ENCODE peak calls at places on chromosomes 13 and 19, in six cellular contexts. U is A549, Y is IMR-90, P is esophagus muscularis mucosa, T is lower leg skin, G is Peyer's patch. R is an unnamed sample.

GRCh38 chr13:108272333-108272732 is 2.8 kb downstream of the TNFSF13B start:
- DNase-seq in G (no peak), T (no peak), U (no peak), Y (peak), P (no peak), R (no peak)

GRCh38 chr19:47719047-47719885 is 6.0 kb downstream of the EHD2 start:
- DNase-seq in U (peak), G (peak), Y (peak), P (peak), T (peak), R (peak)

GRCh38 chr19:48596679-48597465 is 9.7 kb upstream of the SPACA4 start:
- DNase-seq in P (no peak), U (no peak), G (peak), Y (no peak), T (no peak), R (no peak)

GRCh38 chr19:44960906-44961734 is 5.9 kb downstream of the CLPTM1 start:
- DNase-seq in U (no peak), T (no peak), P (no peak), G (peak), Y (no peak), R (no peak)

GRCh38 chr13:108897955-108898354 is 268.5 kb downstream of the MYO16 start:
- DNase-seq in T (no peak), G (no peak), Y (peak), P (no peak), U (no peak), R (no peak)

GRCh38 chr19:7959209-7959608 is 15.7 kb upstream of the TIMM44 start:
- DNase-seq in T (no peak), P (no peak), G (no peak), U (no peak), Y (no peak), R (no peak)

GRCh38 chr13:27423333-27423732 is 1.1 kb upstream of the GTF3A start:
- DNase-seq in Y (no peak), T (no peak), G (no peak), U (no peak), P (no peak), R (no peak)

GRCh38 chr19:55467236-55468053 is 2.9 kb upstream of the C19orf85 start:
- DNase-seq in G (peak), T (no peak), U (peak), Y (peak), P (no peak), R (peak)

GRCh38 chr13:30796132-30796832 is 60.9 kb downstream of the ALOX5AP start:
- DNase-seq in Y (peak), P (no peak), T (no peak), U (peak), G (no peak), R (peak)

GRCh38 chr19:39405930-39406655 is 554 bp upstream of the ZFP36 start:
- DNase-seq in P (no peak), U (no peak), Y (no peak), T (no peak), G (peak), R (no peak)

GRCh38 chr13:35857769-35858168 is 273.4 kb downstream of the DCLK1 start:
- DNase-seq in T (no peak), P (peak), Y (peak), U (no peak), G (no peak), R (no peak)

GRCh38 chr13:44906758-44907157 is 82.5 kb downstream of the NUFIP1 start:
- DNase-seq in P (no peak), T (no peak), G (no peak), Y (peak), U (no peak), R (no peak)

GRCh38 chr13:111387945-111388600 is 67.6 kb downstream of the TEX29 start:
- DNase-seq in P (no peak), Y (no peak), T (no peak), G (no peak), U (no peak), R (no peak)

GRCh38 chr13:26062853-26063444 is 11.1 kb upstream of the SHISA2 start:
- DNase-seq in Y (peak), T (peak), G (no peak), P (peak), U (no peak), R (no peak)

GRCh38 chr13:33230178-33230881 is 55.2 kb downstream of the STARD13 start:
- DNase-seq in G (no peak), U (no peak), T (no peak), P (no peak), Y (peak), R (no peak)

GRCh38 chr13:28530729-28531194 is 35.8 kb upstream of the FLT1 start:
- DNase-seq in T (no peak), Y (no peak), U (no peak), P (no peak), G (no peak), R (no peak)

GRCh38 chr13:36430247-36431203 is 1.8 kb upstream of the CCNA1 start:
- DNase-seq in P (no peak), T (no peak), G (no peak), U (no peak), Y (no peak), R (no peak)

GRCh38 chr13:109568273-109568900 is 218.0 kb downstream of the IRS2 start:
- DNase-seq in G (no peak), U (no peak), Y (no peak), P (no peak), T (no peak), R (no peak)

GRCh38 chr19:29667941-29668340 is 2.7 kb downstream of the PLEKHF1 start:
- DNase-seq in T (no peak), G (peak), U (no peak), Y (no peak), P (no peak), R (no peak)

GRCh38 chr13:41587490-41587889 is 130.1 kb downstream of the RGCC start:
- DNase-seq in G (no peak), U (no peak), T (no peak), Y (no peak), P (no peak), R (no peak)

GRCh38 chr13:51324714-51325440 is 14.6 kb upstream of the SERPINE3 start:
- DNase-seq in G (no peak), Y (no peak), T (no peak), P (no peak), U (no peak), R (no peak)

GRCh38 chr19:44604241-44604640 is 9.1 kb upstream of the IGSF23 start:
- DNase-seq in G (no peak), T (no peak), U (no peak), Y (no peak), P (no peak), R (no peak)

GRCh38 chr13:109874444-109874920 is 88.1 kb upstream of the IRS2 start:
- DNase-seq in G (no peak), T (no peak), P (peak), U (no peak), Y (no peak), R (no peak)

GRCh38 chr19:19662344-19662743 is 1.1 kb downstream of the ATP13A1 start:
- DNase-seq in T (no peak), P (no peak), G (no peak), U (no peak), Y (no peak), R (no peak)

GRCh38 chr19:19049406-19049805 is 14.4 kb upstream of the SLC25A42 start:
- DNase-seq in T (no peak), Y (peak), P (no peak), G (no peak), U (no peak), R (no peak)

GRCh38 chr13:44159633-44160279 is 213.9 kb upstream of the SERP2 start:
- DNase-seq in U (peak), P (no peak), G (no peak), T (peak), Y (no peak), R (peak)

GRCh38 chr19:10812902-10813404 is 23.1 kb downstream of the TMED1 start:
- DNase-seq in P (no peak), G (no peak), T (peak), Y (peak), U (peak), R (peak)

GRCh38 chr13:41273806-41274441 is 10.5 kb upstream of the MTRF1 start:
- DNase-seq in T (no peak), G (no peak), Y (no peak), U (no peak), P (no peak), R (no peak)

GRCh38 chr13:39481493-39481892 is 121.5 kb downstream of the LHFPL6 start:
- DNase-seq in T (no peak), U (no peak), P (peak), Y (no peak), G (no peak), R (no peak)

GRCh38 chr13:39623466-39623865 is 20.5 kb upstream of the LHFPL6 start:
- DNase-seq in P (no peak), Y (no peak), U (no peak), G (no peak), T (no peak), R (no peak)

GRCh38 chr19:18995804-18996241 is 37.5 kb downstream of the SUGP2 start:
- DNase-seq in G (no peak), T (no peak), Y (peak), U (peak), P (no peak), R (peak)

GRCh38 chr19:45153339-45154063 is 7.3 kb downstream of the NKPD1 start:
- DNase-seq in U (no peak), P (no peak), Y (peak), G (no peak), T (no peak), R (no peak)

GRCh38 chr13:75550159-75550567 is 572 bp downstream of the UCHL3 start:
- DNase-seq in P (no peak), Y (peak), G (no peak), U (peak), T (no peak), R (peak)

GRCh38 chr13:108407495-108407894 is 138.0 kb downstream of the TNFSF13B start:
- DNase-seq in G (no peak), U (no peak), T (no peak), P (no peak), Y (no peak), R (no peak)

GRCh38 chr13:35720290-35720689 is 243.8 kb upstream of the MAB21L1 start:
- DNase-seq in Y (no peak), U (no peak), G (no peak), T (no peak), P (no peak), R (no peak)

GRCh38 chr19:30664358-30665058 is 292.3 kb downstream of the ZNF536 start:
- DNase-seq in G (no peak), U (no peak), P (no peak), T (no peak), Y (peak), R (no peak)

GRCh38 chr13:26601669-26602068 is 44.2 kb downstream of the WASF3 start:
- DNase-seq in U (no peak), P (no peak), Y (peak), T (no peak), G (no peak), R (no peak)

GRCh38 chr19:53147645-53148044 is 11.2 kb downstream of the ZNF347 start:
- DNase-seq in T (no peak), G (no peak), Y (no peak), U (no peak), P (no peak), R (no peak)

GRCh38 chr19:5891938-5892771 is 11.4 kb downstream of the NDUFA11 start:
- DNase-seq in T (no peak), G (no peak), U (peak), P (no peak), Y (peak), R (no peak)
- TF ChIP-seq POLR2A in T (no peak), G (no peak), U (no peak), P (no peak), Y (no peak), R (no peak)

GRCh38 chr19:41437944-41438574 is 1.7 kb downstream of the DMAC2 start:
- DNase-seq in U (no peak), Y (no peak), T (no peak), G (no peak), P (no peak), R (no peak)

GRCh38 chr19:41442473-41443360 is at the start of gene ERICH4:
- DNase-seq in T (no peak), Y (no peak), P (no peak), U (no peak), G (no peak), R (no peak)

GRCh38 chr19:41436664-41436951 is 3.1 kb downstream of the DMAC2 start:
- DNase-seq in U (no peak), G (no peak), P (no peak), Y (no peak), T (no peak), R (no peak)

GRCh38 chr19:41441321-41441945 is 1.5 kb upstream of the ERICH4 start:
- DNase-seq in P (no peak), Y (no peak), T (no peak), U (no peak), G (no peak), R (no peak)

GRCh38 chr19:41439441-41440222 is at the start of gene DMAC2:
- DNase-seq in P (peak), G (peak), Y (peak), T (peak), U (peak), R (peak)
- TF ChIP-seq POLR2A in P (peak), G (peak), Y (peak), T (no peak), U (peak), R (peak)

GRCh38 chr13:113658836-113659235 is 838 bp upstream of the ATP4B start:
- DNase-seq in G (no peak), U (no peak), P (no peak), T (no peak), Y (no peak), R (no peak)
- TF ChIP-seq POLR2A in G (no peak), U (no peak), P (no peak), T (no peak), Y (no peak), R (no peak)

GRCh38 chr19:2542341-2543069 is 66.6 kb downstream of the GADD45B start:
- DNase-seq in T (no peak), Y (peak), U (no peak), G (peak), P (no peak), R (no peak)
- TF ChIP-seq POLR2A in T (no peak), Y (no peak), U (no peak), G (no peak), P (no peak), R (no peak)

DNA sequence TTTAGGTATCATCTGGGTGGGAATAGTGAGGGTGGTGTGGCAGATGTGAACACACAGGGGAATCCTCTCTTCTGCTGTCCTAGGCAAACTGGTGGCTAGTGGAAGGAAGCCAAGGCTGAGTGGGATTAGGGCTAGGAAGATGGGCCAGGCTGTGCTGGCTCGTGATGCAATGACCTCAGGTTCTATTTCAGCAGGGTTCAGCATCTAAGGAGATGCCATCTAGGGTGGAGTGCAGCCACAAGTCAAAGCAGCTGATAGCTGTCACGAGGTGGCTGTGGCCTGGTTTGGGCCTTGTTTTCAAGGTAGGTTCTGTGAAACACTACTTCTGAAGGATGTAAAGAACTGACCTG is 21.6 kb downstream of the ARL11 start:
- DNase-seq in Y (peak), U (no peak), T (no peak), P (no peak), G (no peak), R (no peak)
- TF ChIP-seq POLR2A in Y (no peak), U (no peak), T (no peak), P (no peak), G (no peak), R (no peak)

DNA sequence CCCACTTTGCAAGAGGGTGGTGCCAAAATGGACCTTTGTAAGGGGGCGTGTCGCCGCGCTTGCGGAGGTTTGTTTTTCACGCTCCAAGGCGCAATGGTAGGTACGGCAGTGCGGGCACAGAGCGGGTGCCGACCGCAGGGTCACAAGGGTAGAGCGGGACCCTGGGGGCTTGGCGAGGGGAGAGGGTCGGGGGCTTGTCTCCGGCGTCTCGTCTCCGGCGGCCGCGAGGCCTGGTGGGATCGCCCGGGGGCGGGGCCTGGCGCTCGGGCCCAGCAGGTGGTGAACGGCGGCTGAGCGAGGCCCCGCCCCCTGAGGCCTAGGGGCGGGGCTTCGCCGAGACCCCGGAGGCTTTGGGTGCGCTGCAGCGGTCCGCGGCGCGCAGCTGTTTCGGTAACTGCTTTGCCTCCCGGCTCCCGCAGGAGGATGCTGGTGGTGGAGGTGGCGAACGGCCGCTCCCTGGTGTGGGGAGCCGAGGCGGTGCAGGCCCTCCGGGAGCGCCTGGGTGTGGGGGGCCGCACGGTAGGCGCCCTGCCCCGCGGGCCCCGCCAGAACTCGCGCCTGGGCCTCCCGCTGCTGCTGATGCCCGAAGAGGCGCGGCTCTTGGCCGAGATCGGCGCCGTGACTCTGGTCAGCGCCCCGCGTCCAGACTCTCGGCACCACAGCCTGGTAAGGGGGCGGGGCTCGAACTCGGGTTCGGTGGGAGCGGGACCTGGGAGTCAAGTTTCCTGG is at the start of gene TSEN34:
- DNase-seq in P (no peak), G (peak), U (no peak), T (peak), Y (peak), R (peak)
- TF ChIP-seq POLR2A in P (no peak), G (peak), U (peak), T (no peak), Y (no peak), R (peak)

GRCh38 chr19:1467512-1468273 is 11.3 kb downstream of the C19orf25 start:
- DNase-seq in G (no peak), P (no peak), T (no peak), Y (no peak), U (no peak), R (no peak)

GRCh38 chr19:1467228-1467511 is 11.8 kb downstream of the C19orf25 start:
- DNase-seq in P (no peak), G (no peak), T (no peak), Y (no peak), U (no peak), R (no peak)

GRCh38 chr19:1469936-1470863 is 8.8 kb downstream of the C19orf25 start:
- DNase-seq in T (no peak), G (peak), U (no peak), P (no peak), Y (no peak), R (no peak)

GRCh38 chr19:1469200-1469935 is 9.6 kb downstream of the C19orf25 start:
- DNase-seq in U (no peak), P (no peak), G (no peak), Y (no peak), T (no peak), R (no peak)

DNA sequence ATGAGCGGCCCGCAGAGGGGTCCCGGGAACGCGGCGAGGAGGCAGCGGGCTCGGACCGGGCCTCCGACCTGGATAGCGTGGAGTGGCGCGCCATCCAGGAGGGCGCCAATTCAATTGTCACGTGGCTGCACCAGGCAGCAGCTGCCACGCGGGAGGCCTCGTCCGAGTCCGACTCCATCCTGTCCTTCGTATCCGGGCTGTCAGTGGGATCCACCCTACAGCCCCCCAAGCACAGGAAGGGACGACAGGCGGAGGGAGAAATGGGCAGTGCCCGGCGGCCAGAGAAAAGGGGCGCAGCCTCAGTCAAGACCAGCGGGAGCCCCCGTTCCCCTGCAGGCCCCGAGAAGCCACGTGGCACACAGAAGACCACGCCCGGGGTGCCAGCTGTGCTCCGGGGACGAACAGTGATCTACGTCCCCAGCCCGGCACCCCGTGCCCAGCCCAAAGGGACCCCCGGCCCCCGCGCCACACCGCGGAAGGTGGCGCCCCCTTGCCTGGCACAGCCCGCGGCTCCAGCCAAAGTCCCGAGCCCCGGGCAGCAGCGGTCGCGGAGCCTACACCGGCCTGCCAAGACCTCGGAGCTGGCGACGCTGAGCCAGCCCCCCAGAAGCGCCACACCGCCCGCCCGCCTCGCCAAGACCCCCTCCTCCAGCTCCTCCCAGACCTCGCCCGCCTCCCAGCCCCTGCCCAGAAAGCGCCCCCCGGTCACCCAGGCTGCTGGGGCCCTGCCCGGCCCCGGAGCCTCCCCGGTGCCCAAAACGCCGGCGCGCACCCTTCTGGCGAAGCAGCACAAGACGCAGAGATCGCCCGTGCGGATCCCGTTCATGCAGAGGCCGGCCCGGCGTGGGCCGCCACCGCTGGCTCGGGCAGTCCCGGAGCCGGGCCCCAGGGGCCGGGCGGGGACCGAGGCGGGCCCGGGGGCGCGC is 10.5 kb downstream of the C19orf25 start:
- DNase-seq in T (no peak), G (no peak), P (no peak), U (no peak), Y (peak), R (no peak)
- TF ChIP-seq POLR2A in T (no peak), G (no peak), P (no peak), U (no peak), Y (no peak), R (no peak)

GRCh38 chr19:21568816-21569496 is 63.6 kb downstream of the ZNF429 start:
- DNase-seq in Y (peak), U (no peak), P (peak), T (peak), G (peak), R (no peak)
- TF ChIP-seq POLR2A in Y (peak), U (no peak), P (no peak), T (no peak), G (peak), R (no peak)

DNA sequence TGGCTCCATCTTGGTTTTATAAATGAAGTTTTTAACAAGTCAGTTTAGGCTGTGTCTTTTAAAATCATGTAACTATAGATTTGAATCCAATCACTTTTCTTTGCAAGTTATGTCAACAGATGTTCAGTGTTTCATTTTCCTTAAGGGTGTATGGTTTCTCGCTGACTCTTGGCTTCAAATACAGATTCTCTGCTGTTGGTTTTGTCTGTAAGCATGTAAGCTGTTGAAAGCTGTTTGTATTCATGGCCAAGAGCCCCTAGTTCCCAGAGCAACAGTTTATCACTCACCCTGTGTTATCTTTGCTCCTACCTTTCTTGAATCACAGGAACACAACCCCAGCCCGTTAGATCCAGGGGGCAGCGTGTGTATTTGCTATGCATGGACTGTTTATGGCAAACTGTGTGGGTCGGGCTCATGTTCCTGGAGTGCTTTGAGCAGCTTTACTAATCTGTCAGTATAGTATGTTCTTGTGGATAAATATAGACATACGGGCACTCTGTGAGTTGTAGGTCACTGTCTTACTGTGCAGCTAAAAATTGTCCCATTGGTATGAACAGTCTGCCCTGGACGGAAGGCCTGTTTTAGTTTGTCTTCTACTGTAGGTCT is 28.8 kb downstream of the FRY start:
- DNase-seq in P (no peak), T (no peak), U (no peak), Y (peak), G (no peak), R (no peak)
- TF ChIP-seq POLR2A in P (no peak), T (no peak), U (no peak), Y (no peak), G (no peak), R (no peak)

R was measured in H54.